ENCODE peak calls at places on chromosomes 6 and 20, in six cellular contexts. One of them, this sample, is unnamed. For H3K4me1, the result is how much of the 10 kb centered on the place peaks cover.

GRCh38 chr6:30891816-30892553 is 7.7 kb downstream of the DDR1 start:
- DNase-seq in hepatocyte: no peak
- DNase-seq in Peyer's patch: no peak
- DNase-seq in pancreas: no peak
- DNase-seq in IMR-90: no peak
- DNase-seq in ovary: no peak
- DNase-seq in this sample: no peak

GRCh38 chr20:58549681-58550542 is 34.7 kb upstream of the APCDD1L start:
- DNase-seq in hepatocyte: no peak
- DNase-seq in Peyer's patch: no peak
- DNase-seq in pancreas: no peak
- DNase-seq in IMR-90: no peak
- DNase-seq in ovary: no peak
- DNase-seq in this sample: no peak

GRCh38 chr6:13589801-13590200 is 15.4 kb downstream of the SIRT5 start:
- DNase-seq in hepatocyte: no peak
- DNase-seq in Peyer's patch: no peak
- DNase-seq in pancreas: no peak
- DNase-seq in IMR-90: no peak
- DNase-seq in ovary: no peak
- DNase-seq in this sample: no peak

GRCh38 chr20:16710781-16711180 is 19.0 kb upstream of the SNRPB2 start:
- DNase-seq in hepatocyte: no peak
- DNase-seq in Peyer's patch: no peak
- DNase-seq in pancreas: no peak
- DNase-seq in IMR-90: no peak
- DNase-seq in ovary: no peak
- DNase-seq in this sample: no peak

GRCh38 chr6:133017581-133017980 is 203.2 kb downstream of the RPS12 start:
- DNase-seq in hepatocyte: no peak
- DNase-seq in Peyer's patch: no peak
- DNase-seq in pancreas: no peak
- DNase-seq in IMR-90: peak
- DNase-seq in ovary: no peak
- DNase-seq in this sample: no peak

GRCh38 chr6:9516207-9516606 is 898.7 kb downstream of the TFAP2A start:
- DNase-seq in hepatocyte: peak
- DNase-seq in Peyer's patch: no peak
- DNase-seq in pancreas: no peak
- DNase-seq in IMR-90: peak
- DNase-seq in ovary: no peak
- DNase-seq in this sample: no peak

GRCh38 chr20:15811951-15812350 is 761.3 kb downstream of the KIF16B start:
- DNase-seq in hepatocyte: no peak
- DNase-seq in Peyer's patch: no peak
- DNase-seq in pancreas: no peak
- DNase-seq in IMR-90: no peak
- DNase-seq in ovary: no peak
- DNase-seq in this sample: no peak

GRCh38 chr20:4026093-4026601 is 10.8 kb upstream of the RNF24 start:
- DNase-seq in hepatocyte: peak
- DNase-seq in Peyer's patch: no peak
- DNase-seq in pancreas: no peak
- DNase-seq in IMR-90: peak
- DNase-seq in ovary: no peak
- DNase-seq in this sample: no peak

GRCh38 chr6:111553580-111553979 is 52.1 kb downstream of the TRAF3IP2 start:
- DNase-seq in hepatocyte: no peak
- DNase-seq in Peyer's patch: no peak
- DNase-seq in pancreas: no peak
- DNase-seq in IMR-90: no peak
- DNase-seq in ovary: no peak
- DNase-seq in this sample: no peak

GRCh38 chr6:111552999-111553398 is 52.7 kb downstream of the TRAF3IP2 start:
- DNase-seq in hepatocyte: no peak
- DNase-seq in Peyer's patch: no peak
- DNase-seq in pancreas: no peak
- DNase-seq in IMR-90: no peak
- DNase-seq in ovary: no peak
- DNase-seq in this sample: no peak

GRCh38 chr6:111558690-111559192 is 46.9 kb downstream of the TRAF3IP2 start:
- DNase-seq in hepatocyte: no peak
- DNase-seq in Peyer's patch: no peak
- DNase-seq in pancreas: no peak
- DNase-seq in IMR-90: no peak
- DNase-seq in ovary: no peak
- DNase-seq in this sample: no peak

GRCh38 chr6:111555041-111555440 is 50.6 kb downstream of the TRAF3IP2 start:
- DNase-seq in hepatocyte: no peak
- DNase-seq in Peyer's patch: no peak
- DNase-seq in pancreas: no peak
- DNase-seq in IMR-90: peak
- DNase-seq in ovary: no peak
- DNase-seq in this sample: no peak

GRCh38 chr6:111556004-111556403 is 49.7 kb downstream of the TRAF3IP2 start:
- DNase-seq in hepatocyte: no peak
- DNase-seq in Peyer's patch: no peak
- DNase-seq in pancreas: no peak
- DNase-seq in IMR-90: no peak
- DNase-seq in ovary: no peak
- DNase-seq in this sample: no peak
- H3K4me1 ChIP-seq in hepatocyte: under half
- H3K4me1 ChIP-seq in Peyer's patch: under half
- H3K4me1 ChIP-seq in pancreas: under half
- H3K4me1 ChIP-seq in IMR-90: under half
- H3K4me1 ChIP-seq in ovary: under half
- H3K4me1 ChIP-seq in this sample: under half

DNA sequence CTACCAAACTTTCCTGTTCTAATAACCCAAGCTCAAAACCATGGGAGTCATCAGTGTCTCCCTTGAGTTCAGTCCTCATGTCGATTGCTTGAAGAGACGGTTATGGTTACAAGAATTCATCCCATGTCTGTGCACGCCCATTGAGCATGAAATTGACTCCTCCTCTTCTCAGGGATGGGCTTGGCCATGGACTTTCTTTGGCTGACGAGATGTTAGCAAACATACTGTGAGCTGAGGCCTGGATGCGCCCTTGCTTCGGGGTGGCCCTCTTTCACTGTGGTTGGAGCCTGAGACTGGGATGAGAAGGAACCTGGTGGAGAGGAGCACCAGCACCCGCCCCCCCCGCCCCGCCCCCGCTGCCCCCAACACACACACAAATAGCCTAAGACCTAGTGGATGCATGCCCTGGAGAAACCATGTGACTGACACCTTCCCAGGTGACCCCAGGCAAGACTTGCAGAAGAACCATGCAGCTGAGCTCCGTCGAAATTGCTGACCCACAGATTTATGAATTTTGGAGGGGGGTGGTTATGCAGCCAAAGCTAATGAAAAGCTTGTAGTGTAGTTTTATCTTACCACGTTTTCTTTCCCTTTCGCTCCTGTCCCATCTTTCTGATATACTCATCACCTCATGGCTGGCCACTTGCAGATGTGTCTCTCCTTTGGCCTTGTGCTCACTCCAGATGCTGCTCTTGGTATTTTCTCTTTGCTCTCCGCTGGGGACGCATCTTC is 231.4 kb downstream of the CDH4 start:
- DNase-seq in hepatocyte: no peak
- DNase-seq in Peyer's patch: no peak
- DNase-seq in pancreas: no peak
- DNase-seq in IMR-90: no peak
- DNase-seq in ovary: no peak
- DNase-seq in this sample: no peak
- H3K4me3 ChIP-seq in hepatocyte: no peak
- H3K4me3 ChIP-seq in Peyer's patch: no peak
- H3K4me3 ChIP-seq in pancreas: no peak
- H3K4me3 ChIP-seq in IMR-90: no peak
- H3K4me3 ChIP-seq in ovary: no peak
- H3K4me3 ChIP-seq in this sample: no peak

GRCh38 chr20:5153152-5153467 is 26.3 kb downstream of the CDS2 start:
- DNase-seq in hepatocyte: no peak
- DNase-seq in Peyer's patch: no peak
- DNase-seq in pancreas: no peak
- DNase-seq in IMR-90: no peak
- DNase-seq in ovary: no peak
- DNase-seq in this sample: no peak
- H3K27ac ChIP-seq in hepatocyte: peak
- H3K27ac ChIP-seq in Peyer's patch: no peak
- H3K27ac ChIP-seq in pancreas: no peak
- H3K27ac ChIP-seq in IMR-90: no peak
- H3K27ac ChIP-seq in ovary: no peak
- H3K27ac ChIP-seq in this sample: no peak

DNA sequence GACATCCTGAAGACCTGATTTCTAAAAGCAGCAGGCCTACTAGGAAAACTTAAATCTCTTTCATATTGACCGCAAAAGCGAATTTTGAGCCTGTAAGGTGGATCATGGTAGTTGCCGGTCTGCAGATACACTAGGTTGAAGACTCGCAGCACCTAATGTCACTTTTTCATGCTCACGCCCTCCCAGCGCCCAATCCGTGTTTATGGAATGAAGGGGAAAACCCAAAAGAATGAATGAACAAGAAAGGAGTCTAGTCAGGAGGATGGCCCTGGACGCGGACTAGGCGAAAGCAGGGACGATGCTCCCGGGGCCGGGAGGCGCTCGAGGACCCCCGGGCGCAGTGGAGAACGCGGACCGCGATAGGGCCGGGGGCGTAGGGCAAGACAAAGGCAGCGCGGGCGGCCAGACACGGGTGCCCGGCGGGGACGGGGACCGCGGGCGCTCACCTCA is 826 bp downstream of the GCLC start:
- DNase-seq in hepatocyte: peak
- DNase-seq in Peyer's patch: no peak
- DNase-seq in pancreas: no peak
- DNase-seq in IMR-90: peak
- DNase-seq in ovary: no peak
- DNase-seq in this sample: no peak
- H3K4me1 ChIP-seq in hepatocyte: under half
- H3K4me1 ChIP-seq in Peyer's patch: under half
- H3K4me1 ChIP-seq in pancreas: under half
- H3K4me1 ChIP-seq in IMR-90: under half
- H3K4me1 ChIP-seq in ovary: under half
- H3K4me1 ChIP-seq in this sample: under half

DNA sequence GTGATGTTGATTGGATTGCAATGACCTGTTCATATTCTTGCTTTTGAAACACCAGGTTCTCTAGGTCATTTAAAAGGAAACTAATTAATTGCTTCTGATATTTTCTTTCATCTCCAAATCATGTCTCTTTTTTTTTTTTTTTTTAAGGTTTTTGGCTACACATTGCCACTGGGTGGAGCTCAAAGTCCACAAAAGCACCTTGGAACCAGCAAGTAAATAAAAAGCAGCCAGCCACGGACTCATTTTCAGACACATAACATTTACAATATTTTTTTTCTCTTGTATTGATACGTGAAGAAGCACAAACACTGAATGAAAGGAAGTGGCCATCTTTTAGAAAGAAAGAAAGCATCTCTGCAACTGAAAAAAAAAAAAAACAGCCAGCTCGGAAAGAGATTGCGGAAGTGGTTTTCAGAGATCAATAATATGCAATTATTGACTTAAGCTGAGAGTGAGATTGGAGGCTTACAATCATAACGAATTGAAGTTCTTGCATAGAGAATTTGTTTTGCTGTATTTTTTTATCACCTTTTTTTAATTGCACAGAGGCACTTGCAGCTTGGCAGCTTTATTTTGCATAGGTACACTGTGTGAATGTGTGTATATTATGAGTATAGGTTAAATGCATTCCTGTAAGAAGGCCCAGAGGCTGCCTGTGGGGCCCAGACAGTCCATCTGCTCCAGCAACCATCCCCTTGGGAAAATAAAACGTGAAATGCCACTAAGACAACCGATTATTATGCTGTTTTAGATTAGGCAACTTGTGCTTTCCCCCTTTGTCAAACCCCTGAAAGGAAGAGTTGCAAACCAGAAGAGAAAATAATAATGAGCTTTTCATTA is 28.2 kb downstream of the CGA start:
- DNase-seq in hepatocyte: peak
- DNase-seq in Peyer's patch: no peak
- DNase-seq in pancreas: peak
- DNase-seq in IMR-90: peak
- DNase-seq in ovary: peak
- DNase-seq in this sample: no peak
- H3K4me3 ChIP-seq in hepatocyte: no peak
- H3K4me3 ChIP-seq in Peyer's patch: no peak
- H3K4me3 ChIP-seq in pancreas: peak
- H3K4me3 ChIP-seq in IMR-90: no peak
- H3K4me3 ChIP-seq in ovary: no peak
- H3K4me3 ChIP-seq in this sample: no peak

GRCh38 chr6:16635810-16636602 is 125.3 kb downstream of the ATXN1 start:
- DNase-seq in hepatocyte: no peak
- DNase-seq in Peyer's patch: no peak
- DNase-seq in pancreas: no peak
- DNase-seq in IMR-90: peak
- DNase-seq in ovary: no peak
- DNase-seq in this sample: no peak
- H3K27ac ChIP-seq in hepatocyte: no peak
- H3K27ac ChIP-seq in Peyer's patch: no peak
- H3K27ac ChIP-seq in pancreas: no peak
- H3K27ac ChIP-seq in IMR-90: no peak
- H3K27ac ChIP-seq in ovary: no peak
- H3K27ac ChIP-seq in this sample: no peak

GRCh38 chr20:63857751-63858392 is 3.4 kb upstream of the ABHD16B start:
- DNase-seq in hepatocyte: no peak
- DNase-seq in Peyer's patch: peak
- DNase-seq in pancreas: no peak
- DNase-seq in IMR-90: no peak
- DNase-seq in ovary: peak
- DNase-seq in this sample: no peak

GRCh38 chr20:63854766-63855362 is 6.4 kb upstream of the ABHD16B start:
- DNase-seq in hepatocyte: no peak
- DNase-seq in Peyer's patch: peak
- DNase-seq in pancreas: no peak
- DNase-seq in IMR-90: no peak
- DNase-seq in ovary: peak
- DNase-seq in this sample: no peak

GRCh38 chr20:63854069-63854765 is 7.1 kb upstream of the ABHD16B start:
- DNase-seq in hepatocyte: no peak
- DNase-seq in Peyer's patch: peak
- DNase-seq in pancreas: peak
- DNase-seq in IMR-90: no peak
- DNase-seq in ovary: peak
- DNase-seq in this sample: peak

GRCh38 chr20:63855363-63856110 is 5.8 kb upstream of the ABHD16B start:
- DNase-seq in hepatocyte: no peak
- DNase-seq in Peyer's patch: peak
- DNase-seq in pancreas: no peak
- DNase-seq in IMR-90: no peak
- DNase-seq in ovary: peak
- DNase-seq in this sample: no peak

DNA sequence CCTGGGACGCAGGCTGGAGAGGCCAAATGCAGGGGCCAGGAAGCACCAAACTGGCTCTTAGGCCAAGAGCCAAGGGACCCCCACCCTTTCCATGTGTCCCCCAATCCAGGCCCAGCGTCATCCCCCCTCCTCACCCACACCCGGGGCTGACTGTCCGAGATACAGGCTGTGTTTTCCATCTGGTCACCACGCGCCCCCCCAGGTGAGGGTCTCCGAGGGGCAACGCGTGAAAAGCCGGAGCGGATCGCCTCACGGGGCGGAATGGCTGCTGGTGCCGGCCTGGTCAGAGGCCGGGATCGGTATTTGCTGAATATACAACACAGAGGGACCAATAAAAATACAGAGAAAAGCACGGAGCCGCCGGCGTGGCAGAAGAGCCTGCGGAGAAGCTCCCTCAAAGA is 5.2 kb upstream of the ABHD16B start:
- DNase-seq in hepatocyte: no peak
- DNase-seq in Peyer's patch: peak
- DNase-seq in pancreas: no peak
- DNase-seq in IMR-90: no peak
- DNase-seq in ovary: peak
- DNase-seq in this sample: no peak
- H3K4me1 ChIP-seq in hepatocyte: under half
- H3K4me1 ChIP-seq in Peyer's patch: under half
- H3K4me1 ChIP-seq in pancreas: under half
- H3K4me1 ChIP-seq in IMR-90: under half
- H3K4me1 ChIP-seq in ovary: under half
- H3K4me1 ChIP-seq in this sample: under half

This sample was measured in left lung.